ENCODE peak calls at places on chromosomes 7 and 10, in nine cellular contexts. One of them, this sample, is unnamed.

GRCh38 chr7:43905954-43906326 is 456 bp downstream of the URGCP start:
- DNase-seq in right lobe of liver: peak
- DNase-seq in A549: peak
- DNase-seq in transverse colon: peak
- DNase-seq in sigmoid colon: peak
- DNase-seq in heart left ventricle: peak
- DNase-seq in prostate gland: peak
- DNase-seq in uterus: peak
- DNase-seq in NB4: peak
- DNase-seq in this sample: peak

GRCh38 chr10:91909178-91909677 is at the start of gene FGFBP3:
- DNase-seq in right lobe of liver: no peak
- DNase-seq in A549: peak
- DNase-seq in transverse colon: peak
- DNase-seq in sigmoid colon: no peak
- DNase-seq in heart left ventricle: no peak
- DNase-seq in prostate gland: no peak
- DNase-seq in uterus: no peak
- DNase-seq in NB4: peak
- DNase-seq in this sample: no peak

GRCh38 chr7:127718325-127718724 is 66.3 kb downstream of the SND1 start:
- DNase-seq in right lobe of liver: no peak
- DNase-seq in A549: no peak
- DNase-seq in transverse colon: peak
- DNase-seq in sigmoid colon: no peak
- DNase-seq in heart left ventricle: no peak
- DNase-seq in prostate gland: no peak
- DNase-seq in uterus: no peak
- DNase-seq in NB4: no peak
- DNase-seq in this sample: no peak

GRCh38 chr7:152050547-152050971 is 25.1 kb downstream of the GALNT11 start:
- DNase-seq in right lobe of liver: no peak
- DNase-seq in A549: no peak
- DNase-seq in transverse colon: no peak
- DNase-seq in sigmoid colon: no peak
- DNase-seq in heart left ventricle: no peak
- DNase-seq in prostate gland: no peak
- DNase-seq in uterus: no peak
- DNase-seq in NB4: no peak
- DNase-seq in this sample: no peak

GRCh38 chr7:102260856-102261255 is 25.8 kb upstream of the SH2B2 start:
- DNase-seq in right lobe of liver: no peak
- DNase-seq in A549: no peak
- DNase-seq in transverse colon: no peak
- DNase-seq in sigmoid colon: no peak
- DNase-seq in heart left ventricle: peak
- DNase-seq in prostate gland: no peak
- DNase-seq in uterus: peak
- DNase-seq in NB4: no peak
- DNase-seq in this sample: no peak

GRCh38 chr7:98616381-98617050 is 569 bp upstream of the NPTX2 start:
- DNase-seq in right lobe of liver: no peak
- DNase-seq in A549: no peak
- DNase-seq in transverse colon: no peak
- DNase-seq in sigmoid colon: no peak
- DNase-seq in heart left ventricle: no peak
- DNase-seq in prostate gland: no peak
- DNase-seq in uterus: no peak
- DNase-seq in NB4: no peak
- DNase-seq in this sample: no peak

GRCh38 chr7:36127075-36127740 is 25.8 kb upstream of the EEPD1 start:
- DNase-seq in right lobe of liver: no peak
- DNase-seq in A549: no peak
- DNase-seq in transverse colon: no peak
- DNase-seq in sigmoid colon: no peak
- DNase-seq in heart left ventricle: no peak
- DNase-seq in prostate gland: no peak
- DNase-seq in uterus: no peak
- DNase-seq in NB4: peak
- DNase-seq in this sample: no peak

GRCh38 chr10:13961096-13961495 is 369.6 kb downstream of the FRMD4A start:
- DNase-seq in right lobe of liver: no peak
- DNase-seq in A549: no peak
- DNase-seq in transverse colon: no peak
- DNase-seq in sigmoid colon: peak
- DNase-seq in heart left ventricle: no peak
- DNase-seq in prostate gland: no peak
- DNase-seq in uterus: no peak
- DNase-seq in NB4: no peak
- DNase-seq in this sample: peak

GRCh38 chr10:6918305-6918704 is 338.2 kb upstream of the PRKCQ start:
- DNase-seq in right lobe of liver: no peak
- DNase-seq in A549: peak
- DNase-seq in transverse colon: peak
- DNase-seq in sigmoid colon: no peak
- DNase-seq in heart left ventricle: no peak
- DNase-seq in prostate gland: no peak
- DNase-seq in uterus: peak
- DNase-seq in NB4: peak
- DNase-seq in this sample: no peak

GRCh38 chr10:22434521-22434920 is 89.2 kb downstream of the SPAG6 start:
- DNase-seq in right lobe of liver: no peak
- DNase-seq in A549: no peak
- DNase-seq in transverse colon: no peak
- DNase-seq in sigmoid colon: no peak
- DNase-seq in heart left ventricle: no peak
- DNase-seq in prostate gland: no peak
- DNase-seq in uterus: no peak
- DNase-seq in NB4: peak
- DNase-seq in this sample: no peak

GRCh38 chr10:27256299-27256698 is 15.7 kb upstream of the ACBD5 start:
- DNase-seq in right lobe of liver: no peak
- DNase-seq in A549: no peak
- DNase-seq in transverse colon: no peak
- DNase-seq in sigmoid colon: no peak
- DNase-seq in heart left ventricle: no peak
- DNase-seq in prostate gland: no peak
- DNase-seq in uterus: no peak
- DNase-seq in NB4: no peak
- DNase-seq in this sample: no peak

GRCh38 chr10:27256790-27257189 is 16.2 kb upstream of the ACBD5 start:
- DNase-seq in right lobe of liver: no peak
- DNase-seq in A549: no peak
- DNase-seq in transverse colon: no peak
- DNase-seq in sigmoid colon: no peak
- DNase-seq in heart left ventricle: no peak
- DNase-seq in prostate gland: no peak
- DNase-seq in uterus: no peak
- DNase-seq in NB4: no peak
- DNase-seq in this sample: no peak

GRCh38 chr10:27248215-27248614 is 7.6 kb upstream of the ACBD5 start:
- DNase-seq in right lobe of liver: no peak
- DNase-seq in A549: no peak
- DNase-seq in transverse colon: no peak
- DNase-seq in sigmoid colon: no peak
- DNase-seq in heart left ventricle: no peak
- DNase-seq in prostate gland: no peak
- DNase-seq in uterus: no peak
- DNase-seq in NB4: no peak
- DNase-seq in this sample: no peak

GRCh38 chr10:27251554-27251953 is 11.0 kb upstream of the ACBD5 start:
- DNase-seq in right lobe of liver: no peak
- DNase-seq in A549: no peak
- DNase-seq in transverse colon: no peak
- DNase-seq in sigmoid colon: no peak
- DNase-seq in heart left ventricle: no peak
- DNase-seq in prostate gland: no peak
- DNase-seq in uterus: no peak
- DNase-seq in NB4: no peak
- DNase-seq in this sample: no peak

GRCh38 chr10:27252267-27253000 is 11.8 kb upstream of the ACBD5 start:
- DNase-seq in right lobe of liver: peak
- DNase-seq in A549: peak
- DNase-seq in transverse colon: peak
- DNase-seq in sigmoid colon: no peak
- DNase-seq in heart left ventricle: peak
- DNase-seq in prostate gland: no peak
- DNase-seq in uterus: peak
- DNase-seq in NB4: no peak
- DNase-seq in this sample: no peak
- TF ChIP-seq POLR2A in right lobe of liver: peak
- TF ChIP-seq POLR2A in A549: peak
- TF ChIP-seq POLR2A in transverse colon: no peak
- TF ChIP-seq POLR2A in sigmoid colon: no peak
- TF ChIP-seq POLR2A in heart left ventricle: no peak
- TF ChIP-seq POLR2A in prostate gland: no peak
- TF ChIP-seq POLR2A in uterus: no peak
- TF ChIP-seq POLR2A in NB4: no peak
- TF ChIP-seq POLR2A in this sample: no peak

DNA sequence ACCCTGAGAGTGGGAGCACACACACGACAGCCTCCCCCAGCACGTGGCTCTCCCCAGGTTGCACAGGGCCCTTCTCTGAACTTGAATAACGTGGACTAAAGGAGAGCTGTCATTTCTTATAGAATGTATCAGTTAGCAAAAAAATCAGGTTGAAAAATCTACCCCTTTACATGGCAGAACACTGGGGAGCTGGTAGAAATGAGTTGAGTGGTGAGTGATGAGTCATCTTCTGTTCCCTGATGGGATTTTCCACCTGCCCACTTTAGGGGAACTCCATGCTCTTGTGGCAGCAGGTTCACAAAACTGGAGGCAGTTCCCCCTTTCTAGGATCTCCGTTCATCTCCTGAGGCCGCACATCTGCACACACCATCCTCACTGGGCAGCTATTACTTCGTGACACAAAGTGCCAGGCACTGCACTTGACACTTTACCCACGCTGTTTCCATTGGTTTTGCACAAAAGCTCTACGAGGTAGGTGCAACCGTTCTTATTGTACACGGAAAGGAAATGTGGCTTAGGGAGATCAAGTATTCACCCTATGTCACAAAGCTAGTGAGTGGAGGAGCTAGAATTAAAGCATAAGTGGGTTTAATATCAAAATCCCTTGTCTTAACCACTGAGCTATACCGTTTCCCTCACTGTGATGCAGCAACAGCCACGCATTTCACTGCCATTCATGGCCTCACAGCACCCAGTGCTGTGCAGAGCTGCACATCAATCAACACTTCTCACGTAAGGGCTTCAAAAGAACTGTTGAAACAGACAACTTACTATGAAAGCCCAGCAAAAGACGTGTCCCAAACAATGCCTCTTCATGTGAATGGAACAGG is 80.2 kb downstream of the RNF216 start:
- DNase-seq in right lobe of liver: no peak
- DNase-seq in A549: no peak
- DNase-seq in transverse colon: no peak
- DNase-seq in sigmoid colon: no peak
- DNase-seq in heart left ventricle: no peak
- DNase-seq in prostate gland: no peak
- DNase-seq in uterus: no peak
- DNase-seq in NB4: peak
- DNase-seq in this sample: no peak
- TF ChIP-seq POLR2A in right lobe of liver: no peak
- TF ChIP-seq POLR2A in A549: no peak
- TF ChIP-seq POLR2A in transverse colon: no peak
- TF ChIP-seq POLR2A in sigmoid colon: no peak
- TF ChIP-seq POLR2A in heart left ventricle: no peak
- TF ChIP-seq POLR2A in prostate gland: no peak
- TF ChIP-seq POLR2A in uterus: no peak
- TF ChIP-seq POLR2A in NB4: no peak
- TF ChIP-seq POLR2A in this sample: no peak

GRCh38 chr10:34194259-34194658 is 620.8 kb downstream of the PARD3 start:
- DNase-seq in right lobe of liver: no peak
- DNase-seq in A549: no peak
- DNase-seq in transverse colon: no peak
- DNase-seq in sigmoid colon: no peak
- DNase-seq in heart left ventricle: no peak
- DNase-seq in prostate gland: no peak
- DNase-seq in uterus: no peak
- DNase-seq in NB4: no peak
- DNase-seq in this sample: no peak

GRCh38 chr10:34189830-34190229 is 625.3 kb downstream of the PARD3 start:
- DNase-seq in right lobe of liver: no peak
- DNase-seq in A549: no peak
- DNase-seq in transverse colon: no peak
- DNase-seq in sigmoid colon: no peak
- DNase-seq in heart left ventricle: no peak
- DNase-seq in prostate gland: no peak
- DNase-seq in uterus: no peak
- DNase-seq in NB4: no peak
- DNase-seq in this sample: no peak

GRCh38 chr10:34192646-34193045 is 622.5 kb downstream of the PARD3 start:
- DNase-seq in right lobe of liver: no peak
- DNase-seq in A549: no peak
- DNase-seq in transverse colon: no peak
- DNase-seq in sigmoid colon: no peak
- DNase-seq in heart left ventricle: no peak
- DNase-seq in prostate gland: no peak
- DNase-seq in uterus: no peak
- DNase-seq in NB4: no peak
- DNase-seq in this sample: no peak

GRCh38 chr10:34190594-34190993 is 624.5 kb downstream of the PARD3 start:
- DNase-seq in right lobe of liver: no peak
- DNase-seq in A549: no peak
- DNase-seq in transverse colon: no peak
- DNase-seq in sigmoid colon: no peak
- DNase-seq in heart left ventricle: no peak
- DNase-seq in prostate gland: no peak
- DNase-seq in uterus: no peak
- DNase-seq in NB4: no peak
- DNase-seq in this sample: no peak

DNA sequence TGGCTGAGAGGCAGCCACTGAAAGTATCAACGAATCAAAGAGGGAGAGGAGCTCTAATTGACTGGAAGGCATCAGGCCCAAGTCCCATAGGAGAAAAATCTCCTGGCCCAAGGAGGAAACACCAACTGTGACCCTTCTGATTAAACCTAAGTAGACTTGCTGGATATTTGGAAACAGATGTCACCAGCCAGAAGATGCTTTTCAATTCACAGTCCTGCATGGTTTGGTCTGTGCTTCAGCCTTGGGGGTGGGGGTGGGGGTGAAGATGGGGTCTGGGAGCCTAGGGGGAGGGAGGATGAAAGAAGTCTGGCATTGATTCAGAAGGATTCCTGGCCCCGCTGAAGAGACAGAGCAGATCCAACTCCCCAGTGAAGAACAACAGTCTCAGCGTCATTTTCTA is 623.7 kb downstream of the PARD3 start:
- DNase-seq in right lobe of liver: no peak
- DNase-seq in A549: no peak
- DNase-seq in transverse colon: no peak
- DNase-seq in sigmoid colon: no peak
- DNase-seq in heart left ventricle: no peak
- DNase-seq in prostate gland: no peak
- DNase-seq in uterus: no peak
- DNase-seq in NB4: no peak
- DNase-seq in this sample: no peak
- TF ChIP-seq POLR2A in right lobe of liver: no peak
- TF ChIP-seq POLR2A in A549: no peak
- TF ChIP-seq POLR2A in transverse colon: no peak
- TF ChIP-seq POLR2A in sigmoid colon: no peak
- TF ChIP-seq POLR2A in heart left ventricle: no peak
- TF ChIP-seq POLR2A in prostate gland: no peak
- TF ChIP-seq POLR2A in uterus: no peak
- TF ChIP-seq POLR2A in NB4: no peak
- TF ChIP-seq POLR2A in this sample: no peak

GRCh38 chr10:95464280-95464679 is 96.9 kb downstream of the SORBS1 start:
- DNase-seq in right lobe of liver: no peak
- DNase-seq in A549: no peak
- DNase-seq in transverse colon: no peak
- DNase-seq in sigmoid colon: no peak
- DNase-seq in heart left ventricle: no peak
- DNase-seq in prostate gland: no peak
- DNase-seq in uterus: no peak
- DNase-seq in NB4: no peak
- DNase-seq in this sample: no peak
- TF ChIP-seq POLR2A in right lobe of liver: no peak
- TF ChIP-seq POLR2A in A549: no peak
- TF ChIP-seq POLR2A in transverse colon: no peak
- TF ChIP-seq POLR2A in sigmoid colon: no peak
- TF ChIP-seq POLR2A in heart left ventricle: no peak
- TF ChIP-seq POLR2A in prostate gland: no peak
- TF ChIP-seq POLR2A in uterus: no peak
- TF ChIP-seq POLR2A in NB4: no peak
- TF ChIP-seq POLR2A in this sample: no peak